ENCODE peak calls at places on chromosomes 4 and X, in seven cellular contexts. Q is mesothelial cell of epicardium; X is aorta; D is activated naive CD4-positive, alpha-beta T cell treated with anti-CD3 and anti-CD28 coated beads for 36 hours; L is spleen; V is ACHN; S is cerebellar cortex. H is an unnamed sample.

GRCh38 chr4:134691915-134692314 is 490.3 kb upstream of the PABPC4L start:
- DNase-seq in Q (no peak), X (no peak), D (no peak), L (no peak), V (no peak), S (no peak), H (no peak)

GRCh38 chr4:73341454-73341853 is 62.6 kb upstream of the ALB start:
- DNase-seq in Q (no peak), X (no peak), D (peak), L (no peak), V (peak), S (peak), H (peak)

GRCh38 chr4:61373901-61374611 is 173.9 kb downstream of the ADGRL3 start:
- DNase-seq in Q (no peak), X (no peak), D (no peak), L (no peak), V (no peak), S (no peak), H (no peak)

GRCh38 chr4:14827111-14827510 is 175.2 kb upstream of the CPEB2 start:
- DNase-seq in Q (no peak), X (peak), D (no peak), L (no peak), V (no peak), S (no peak), H (no peak)

GRCh38 chr4:83054928-83055327 is 19.9 kb downstream of the COPS4 start:
- DNase-seq in Q (no peak), X (no peak), D (peak), L (no peak), V (peak), S (no peak), H (no peak)

GRCh38 chrX:2696698-2697215 is 5.7 kb downstream of the CD99 start:
- DNase-seq in Q (no peak), X (no peak), D (peak), L (peak), V (no peak), S (no peak), H (no peak)

GRCh38 chr4:2059034-2059725 is at the start of gene NAT8L:
- DNase-seq in Q (no peak), X (no peak), D (no peak), L (no peak), V (peak), S (peak), H (peak)

GRCh38 chrX:154732421-154733071 is 18.3 kb downstream of the GAB3 start:
- DNase-seq in Q (no peak), X (no peak), D (no peak), L (no peak), V (no peak), S (no peak), H (no peak)

GRCh38 chrX:22922961-22923360 is 76.8 kb upstream of the DDX53 start:
- DNase-seq in Q (no peak), X (no peak), D (no peak), L (no peak), V (no peak), S (no peak), H (no peak)

GRCh38 chrX:39592776-39593175 is 505.0 kb downstream of the BCOR start:
- DNase-seq in Q (no peak), X (no peak), D (no peak), L (no peak), V (no peak), S (no peak), H (no peak)

GRCh38 chr4:118351851-118352827 is 664 bp downstream of the PRSS12 start:
- DNase-seq in Q (peak), X (no peak), D (peak), L (peak), V (no peak), S (peak), H (peak)

GRCh38 chr4:80026080-80026479 is 46.9 kb downstream of the ANTXR2 start:
- DNase-seq in Q (no peak), X (no peak), D (no peak), L (no peak), V (no peak), S (no peak), H (no peak)

H was measured in G401.